ENCODE peak calls at places on chromosomes 12 and 14, in eight cellular contexts. N is aorta, G is non-pigmented ciliary epithelial cell, Y is epithelial cell of esophagus, H is nephron progenitor cell, M is NCI-H510A treated with DMSO at 0.1 percent for 48 hours, W is glutamatergic neuron, K is NCI-H524. A is an unnamed sample.

GRCh38 chr12:46303039-46303666 is 34.3 kb upstream of the SLC38A1 start:
- DNase-seq in N (no peak), G (no peak), Y (peak), H (no peak), M (no peak), W (peak), K (peak), A (no peak)

GRCh38 chr14:36834293-36834692 is 172.6 kb downstream of the PAX9 start:
- DNase-seq in N (no peak), G (no peak), Y (no peak), H (no peak), M (no peak), W (no peak), K (no peak), A (no peak)

GRCh38 chr12:59980491-59980890 is 384.7 kb downstream of the SLC16A7 start:
- DNase-seq in N (no peak), G (no peak), Y (no peak), H (no peak), M (no peak), W (no peak), K (no peak), A (no peak)

GRCh38 chr12:51449569-51450246 is 25.1 kb downstream of the SLC4A8 start:
- DNase-seq in N (no peak), G (no peak), Y (peak), H (no peak), M (no peak), W (no peak), K (no peak), A (no peak)

GRCh38 chr12:20457582-20457981 is 89.2 kb downstream of the PDE3A start:
- DNase-seq in N (no peak), G (no peak), Y (no peak), H (no peak), M (no peak), W (no peak), K (no peak), A (no peak)

GRCh38 chr14:92463141-92463540 is 50.4 kb upstream of the RIN3 start:
- DNase-seq in N (no peak), G (no peak), Y (no peak), H (no peak), M (no peak), W (no peak), K (no peak), A (no peak)

GRCh38 chr14:54348923-54349615 is 47.7 kb upstream of the CDKN3 start:
- DNase-seq in N (peak), G (peak), Y (no peak), H (no peak), M (no peak), W (no peak), K (no peak), A (no peak)

GRCh38 chr14:74980746-74981661 is 21.7 kb upstream of the EIF2B2 start:
- DNase-seq in N (peak), G (no peak), Y (peak), H (peak), M (no peak), W (peak), K (peak), A (no peak)